ENCODE peak calls at places on chromosomes 12 and 14, in seven cellular contexts. A, T, Q, M, E, Y and G are unnamed samples. For H3K9me3, the result is how much of the 10 kb centered on the place peaks cover.

GRCh38 chr12:70028515-70028914 is 203.5 kb downstream of the MYRFL start:
- DNase-seq in A (no peak), T (no peak), Q (no peak), M (no peak), E (no peak), Y (no peak), G (no peak)

GRCh38 chr14:96126339-96126770 is 78.3 kb upstream of the BDKRB2 start:
- DNase-seq in A (no peak), T (no peak), Q (no peak), M (no peak), E (no peak), Y (no peak), G (peak)

GRCh38 chr12:115973968-115974765 is 303.3 kb downstream of the MED13L start:
- DNase-seq in A (no peak), T (no peak), Q (no peak), M (no peak), E (no peak), Y (no peak), G (no peak)

GRCh38 chr14:59358774-59359173 is 106.4 kb downstream of the GPR135 start:
- DNase-seq in A (no peak), T (no peak), Q (no peak), M (no peak), E (no peak), Y (no peak), G (no peak)

GRCh38 chr14:91343051-91343450 is 74.6 kb downstream of the CCDC88C start:
- DNase-seq in A (no peak), T (no peak), Q (no peak), M (no peak), E (no peak), Y (no peak), G (no peak)

GRCh38 chr12:13173537-13173936 is 23.0 kb upstream of the EMP1 start:
- DNase-seq in A (no peak), T (no peak), Q (peak), M (peak), E (peak), Y (no peak), G (no peak)

GRCh38 chr12:89451876-89452275 is 72.7 kb downstream of the GALNT4 start:
- DNase-seq in A (no peak), T (no peak), Q (peak), M (peak), E (peak), Y (no peak), G (no peak)

GRCh38 chr14:44154889-44155288 is 352.2 kb downstream of the FSCB start:
- DNase-seq in A (no peak), T (no peak), Q (no peak), M (no peak), E (no peak), Y (no peak), G (no peak)

GRCh38 chr12:91332305-91332704 is 149.7 kb upstream of the DCN start:
- DNase-seq in A (no peak), T (no peak), Q (no peak), M (no peak), E (no peak), Y (no peak), G (no peak)

GRCh38 chr14:75222208-75222701 is 45.8 kb upstream of the TMED10 start:
- DNase-seq in A (no peak), T (no peak), Q (no peak), M (peak), E (no peak), Y (no peak), G (no peak)

GRCh38 chr14:99952453-99952852 is 112.8 kb upstream of the EVL start:
- DNase-seq in A (no peak), T (no peak), Q (no peak), M (no peak), E (no peak), Y (no peak), G (no peak)

GRCh38 chr12:42342028-42342427 is 16.1 kb downstream of the PPHLN1 start:
- DNase-seq in A (no peak), T (no peak), Q (no peak), M (no peak), E (no peak), Y (no peak), G (no peak)

GRCh38 chr14:70666364-70666691 is 24.6 kb downstream of the TTC9 start:
- DNase-seq in A (no peak), T (no peak), Q (no peak), M (no peak), E (no peak), Y (no peak), G (no peak)

GRCh38 chr14:89856871-89857345 is 97.6 kb downstream of the EFCAB11 start:
- DNase-seq in A (peak), T (no peak), Q (no peak), M (no peak), E (no peak), Y (no peak), G (no peak)

GRCh38 chr14:60757617-60758016 is 23.1 kb downstream of the MNAT1 start:
- DNase-seq in A (no peak), T (no peak), Q (no peak), M (no peak), E (no peak), Y (no peak), G (no peak)

GRCh38 chr12:102702447-102703114 is 214.5 kb downstream of the PAH start:
- DNase-seq in A (peak), T (peak), Q (peak), M (no peak), E (peak), Y (peak), G (no peak)

GRCh38 chr12:93094988-93095737 is 166.1 kb upstream of the EEA1 start:
- DNase-seq in A (no peak), T (no peak), Q (no peak), M (no peak), E (no peak), Y (peak), G (no peak)

GRCh38 chr12:50453872-50454271 is 50.9 kb upstream of the DIP2B start:
- DNase-seq in A (no peak), T (no peak), Q (no peak), M (no peak), E (no peak), Y (no peak), G (no peak)

GRCh38 chr12:53734425-53734824 is 7.2 kb upstream of the CALCOCO1 start:
- DNase-seq in A (no peak), T (no peak), Q (no peak), M (no peak), E (no peak), Y (no peak), G (no peak)

GRCh38 chr14:73237219-73237785 is at the start of gene PAPLN:
- DNase-seq in A (peak), T (peak), Q (peak), M (no peak), E (peak), Y (peak), G (no peak)

GRCh38 chr12:92055877-92056276 is 89.8 kb downstream of the BTG1 start:
- DNase-seq in A (no peak), T (no peak), Q (no peak), M (no peak), E (peak), Y (no peak), G (peak)

GRCh38 chr14:99724196-99724891 is 40.2 kb downstream of the CYP46A1 start:
- DNase-seq in A (no peak), T (peak), Q (no peak), M (no peak), E (no peak), Y (no peak), G (no peak)

GRCh38 chr12:11884661-11885060 is 186.1 kb upstream of the BCL2L14 start:
- DNase-seq in A (peak), T (no peak), Q (no peak), M (no peak), E (no peak), Y (no peak), G (no peak)

GRCh38 chr12:49651855-49652254 is 28.5 kb downstream of the PRPF40B start:
- DNase-seq in A (no peak), T (no peak), Q (no peak), M (no peak), E (no peak), Y (no peak), G (no peak)

GRCh38 chr12:47943492-47944359 is 19.7 kb upstream of the TMEM106C start:
- DNase-seq in A (peak), T (no peak), Q (no peak), M (no peak), E (no peak), Y (no peak), G (no peak)

GRCh38 chr12:91123236-91123635 is 11.9 kb upstream of the LUM start:
- DNase-seq in A (no peak), T (no peak), Q (no peak), M (no peak), E (no peak), Y (no peak), G (no peak)

GRCh38 chr12:22275847-22276246 is 58.7 kb downstream of the ST8SIA1 start:
- DNase-seq in A (peak), T (no peak), Q (peak), M (peak), E (peak), Y (no peak), G (no peak)

GRCh38 chr12:112979281-112979680 is 962 bp downstream of the OAS2 start:
- DNase-seq in A (no peak), T (no peak), Q (no peak), M (no peak), E (no peak), Y (no peak), G (peak)

GRCh38 chr12:3310271-3311026 is 180.6 kb upstream of the PRMT8 start:
- DNase-seq in A (no peak), T (no peak), Q (no peak), M (no peak), E (no peak), Y (no peak), G (no peak)

GRCh38 chr12:57840701-57841100 is 5.8 kb downstream of the CTDSP2 start:
- DNase-seq in A (no peak), T (no peak), Q (no peak), M (peak), E (peak), Y (no peak), G (no peak)

GRCh38 chr14:53828820-53829219 is 127.8 kb downstream of the BMP4 start:
- DNase-seq in A (no peak), T (no peak), Q (no peak), M (no peak), E (no peak), Y (no peak), G (no peak)

GRCh38 chr14:89902876-89903275 is 51.7 kb downstream of the EFCAB11 start:
- DNase-seq in A (no peak), T (no peak), Q (no peak), M (no peak), E (no peak), Y (no peak), G (no peak)

GRCh38 chr14:35113308-35113950 is 8.4 kb downstream of the PPP2R3C start:
- DNase-seq in A (no peak), T (no peak), Q (no peak), M (no peak), E (no peak), Y (no peak), G (no peak)

GRCh38 chr12:52630609-52631200 is 12.3 kb upstream of the KRT73 start:
- DNase-seq in A (no peak), T (no peak), Q (no peak), M (no peak), E (no peak), Y (no peak), G (no peak)

GRCh38 chr12:28033538-28033915 is 61.0 kb upstream of the PTHLH start:
- DNase-seq in A (no peak), T (no peak), Q (no peak), M (no peak), E (no peak), Y (no peak), G (no peak)

GRCh38 chr12:3304436-3305135 is 186.4 kb upstream of the PRMT8 start:
- DNase-seq in A (peak), T (no peak), Q (no peak), M (no peak), E (peak), Y (no peak), G (no peak)

GRCh38 chr14:61535032-61535431 is 160.3 kb upstream of the HIF1A start:
- DNase-seq in A (peak), T (no peak), Q (no peak), M (no peak), E (no peak), Y (no peak), G (no peak)

GRCh38 chr14:52848626-52849025 is 57.2 kb upstream of the GNPNAT1 start:
- DNase-seq in A (no peak), T (no peak), Q (no peak), M (no peak), E (no peak), Y (no peak), G (no peak)

GRCh38 chr12:14635776-14636175 is 60.6 kb downstream of the GUCY2C start:
- DNase-seq in A (no peak), T (no peak), Q (no peak), M (no peak), E (no peak), Y (no peak), G (no peak)

GRCh38 chr12:122348505-122348904 is 74.0 kb downstream of the CLIP1 start:
- DNase-seq in A (no peak), T (no peak), Q (no peak), M (no peak), E (no peak), Y (no peak), G (no peak)

GRCh38 chr12:122352394-122352793 is 70.1 kb downstream of the CLIP1 start:
- DNase-seq in A (no peak), T (no peak), Q (no peak), M (no peak), E (no peak), Y (no peak), G (no peak)

GRCh38 chr12:122346054-122346453 is 76.4 kb downstream of the CLIP1 start:
- DNase-seq in A (no peak), T (no peak), Q (no peak), M (no peak), E (no peak), Y (no peak), G (no peak)

GRCh38 chr12:122349078-122349477 is 73.4 kb downstream of the CLIP1 start:
- DNase-seq in A (no peak), T (no peak), Q (no peak), M (no peak), E (no peak), Y (no peak), G (no peak)

DNA sequence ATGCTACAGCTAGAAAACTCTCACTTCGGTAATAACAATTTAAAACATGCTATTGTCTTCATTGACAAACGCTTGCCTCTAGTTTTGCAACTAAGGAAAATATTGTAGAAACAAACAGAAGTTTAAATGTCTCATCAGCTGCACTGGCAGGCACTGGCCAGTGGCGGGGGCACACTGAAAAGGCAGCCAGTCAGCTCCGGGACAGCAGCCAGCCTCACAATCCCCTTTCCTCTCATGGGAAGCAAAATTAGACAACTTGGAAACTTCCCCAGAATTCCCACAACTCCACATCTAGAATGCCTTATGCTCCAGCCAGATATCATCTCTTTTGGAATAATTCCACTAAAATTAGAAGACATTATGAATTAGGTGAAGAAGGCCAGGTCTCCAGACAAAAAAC is 72.0 kb downstream of the CLIP1 start:
- DNase-seq in A (no peak), T (peak), Q (peak), M (peak), E (no peak), Y (peak), G (no peak)
- TF ChIP-seq CTCF in A (no peak), T (peak), Q (peak), M (peak), E (no peak), Y (no peak), G (no peak)

GRCh38 chr12:37545759-37546158 is 770.8 kb upstream of the ALG10B start:
- DNase-seq in A (no peak), T (no peak), Q (no peak), M (no peak), E (no peak), Y (no peak), G (no peak)

GRCh38 chr12:37548266-37548805 is 768.2 kb upstream of the ALG10B start:
- DNase-seq in A (no peak), T (no peak), Q (no peak), M (no peak), E (no peak), Y (no peak), G (no peak)

GRCh38 chr12:37546901-37547475 is 769.6 kb upstream of the ALG10B start:
- DNase-seq in A (no peak), T (no peak), Q (no peak), M (no peak), E (no peak), Y (no peak), G (no peak)

GRCh38 chr12:37546206-37546605 is 770.4 kb upstream of the ALG10B start:
- DNase-seq in A (no peak), T (no peak), Q (no peak), M (no peak), E (no peak), Y (no peak), G (no peak)

GRCh38 chr12:37547611-37548010 is 769.0 kb upstream of the ALG10B start:
- DNase-seq in A (no peak), T (no peak), Q (no peak), M (no peak), E (no peak), Y (peak), G (no peak)
- H3K9me3 ChIP-seq in A (under half), T (under half), Q (under half), M (under half), E (under half), Y (under half), G (under half)

DNA sequence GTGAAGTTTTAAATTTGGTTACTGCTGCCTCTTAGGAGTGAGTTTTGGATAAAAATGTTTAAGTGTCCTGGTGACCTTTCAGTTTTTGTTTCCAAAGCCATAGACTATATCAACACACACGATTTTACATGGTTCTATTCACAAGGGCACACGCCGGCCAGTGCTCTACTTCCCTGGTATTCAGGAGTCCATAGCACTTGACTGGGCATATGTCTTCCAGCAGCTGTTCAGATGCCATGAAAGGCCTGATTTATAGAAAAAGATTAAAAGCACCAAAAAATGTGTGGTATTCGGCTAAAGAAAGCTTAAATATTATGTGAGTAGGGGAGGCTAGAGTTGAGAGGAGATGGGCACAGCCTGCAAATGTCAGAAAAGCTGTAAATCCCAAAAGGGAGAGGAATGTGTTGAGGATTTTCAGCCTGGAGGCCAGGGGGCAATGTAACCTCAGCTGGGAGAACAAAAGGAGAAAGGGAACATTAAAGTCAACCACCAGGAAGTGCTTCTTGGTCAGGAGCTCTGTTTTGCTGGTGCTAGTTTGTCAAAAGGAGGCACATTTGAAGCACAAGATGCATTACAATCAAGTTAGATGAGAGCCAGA is 478.4 kb downstream of the RAD51B start:
- DNase-seq in A (peak), T (no peak), Q (no peak), M (no peak), E (no peak), Y (no peak), G (no peak)
- H3K27ac ChIP-seq in A (peak), T (no peak), Q (no peak), M (no peak), E (peak), Y (no peak), G (no peak)

GRCh38 chr12:46677749-46678148 is 148.0 kb downstream of the SLC38A4 start:
- DNase-seq in A (peak), T (no peak), Q (no peak), M (no peak), E (no peak), Y (no peak), G (no peak)
- TF ChIP-seq CTCF in A (peak), T (peak), Q (peak), M (no peak), E (no peak), Y (peak), G (peak)

GRCh38 chr12:46027172-46027571 is 36.8 kb upstream of the SCAF11 start:
- DNase-seq in A (no peak), T (no peak), Q (no peak), M (no peak), E (no peak), Y (no peak), G (no peak)
- H3K9me3 ChIP-seq in A (under half), T (under half), Q (under half), M (under half), E (under half), Y (under half), G (under half)